ENCODE peak calls at places on chromosomes 12 and 14, in four cellular contexts. Z is NAMALWA; B is stimulated activated CD8-positive, alpha-beta memory T cell treated with anti-CD3 and anti-CD28 coated beads, Interleukin-4, amount 100 ng/mL, for 1 hour; O is midbrain. Q is an unnamed sample.
A peak's percentile ranks its signal among the peaks of the same experiment; 100 is the strongest.

GRCh38 chr12:32618115-32618514 is 61.0 kb upstream of the DNM1L start:
- DNase-seq in Z (no peak), B (no peak), O (no peak), Q (no peak)

GRCh38 chr14:101626331-101626730 is 65.0 kb downstream of the DIO3 start:
- DNase-seq in Z (no peak), B (no peak), O (no peak), Q (no peak)

GRCh38 chr12:46430340-46430948 is 57.9 kb upstream of the SLC38A2 start:
- DNase-seq in Z (peak; percentile 24), B (no peak), O (no peak), Q (peak; percentile 98)

GRCh38 chr12:103647267-103647666 is 60.2 kb downstream of the STAB2 start:
- DNase-seq in Z (no peak), B (no peak), O (no peak), Q (peak; percentile 3)

GRCh38 chr14:43306053-43306452 is 1201.0 kb downstream of the FSCB start:
- DNase-seq in Z (no peak), B (no peak), O (no peak), Q (no peak)

GRCh38 chr12:91100901-91101300 is 10.4 kb downstream of the LUM start:
- DNase-seq in Z (no peak), B (no peak), O (no peak), Q (peak; percentile 57)

GRCh38 chr12:16606201-16606849 is 363 bp upstream of the LMO3 start:
- DNase-seq in Z (no peak), B (no peak), O (peak; percentile 41), Q (no peak)

GRCh38 chr12:24574538-24574937 is 374.4 kb downstream of the BCAT1 start:
- DNase-seq in Z (no peak), B (no peak), O (no peak), Q (no peak)

GRCh38 chr12:114757926-114758325 is 74.0 kb upstream of the TBX3 start:
- DNase-seq in Z (no peak), B (no peak), O (no peak), Q (no peak)

GRCh38 chr12:103301642-103302620 is 193.8 kb downstream of the C12orf42 start:
- DNase-seq in Z (no peak), B (no peak), O (no peak), Q (no peak)

GRCh38 chr12:65778268-65779090 is 45.8 kb upstream of the HMGA2 start:
- DNase-seq in Z (no peak), B (no peak), O (no peak), Q (peak; percentile 52)

GRCh38 chr12:91852646-91853045 is 293.0 kb downstream of the BTG1 start:
- DNase-seq in Z (no peak), B (no peak), O (no peak), Q (no peak)

GRCh38 chr12:70853326-70853725 is 67.2 kb downstream of the PTPRR start:
- DNase-seq in Z (no peak), B (no peak), O (no peak), Q (no peak)

GRCh38 chr12:130102266-130102665 is 60.0 kb upstream of the FZD10 start:
- DNase-seq in Z (no peak), B (no peak), O (no peak), Q (no peak)

GRCh38 chr12:10354502-10354901 is 35.3 kb downstream of the KLRK1 start:
- DNase-seq in Z (no peak), B (no peak), O (no peak), Q (no peak)

GRCh38 chr14:77264466-77265186 is 6.4 kb downstream of the NGB start:
- DNase-seq in Z (no peak), B (no peak), O (no peak), Q (no peak)

GRCh38 chr12:1212529-1212928 is 221.5 kb downstream of the ERC1 start:
- DNase-seq in Z (no peak), B (no peak), O (no peak), Q (no peak)

GRCh38 chr12:107818984-107819383 is 44.5 kb downstream of the ASCL4 start:
- DNase-seq in Z (no peak), B (no peak), O (no peak), Q (no peak)

GRCh38 chr12:45182511-45182910 is 33.4 kb upstream of the ANO6 start:
- DNase-seq in Z (no peak), B (no peak), O (no peak), Q (no peak)

GRCh38 chr14:20429801-20430669 is 5.9 kb downstream of the KLHL33 start:
- DNase-seq in Z (no peak), B (no peak), O (peak; percentile 31), Q (no peak)

GRCh38 chr12:58419905-58420304 is 478.5 kb downstream of the ATP23 start:
- DNase-seq in Z (no peak), B (no peak), O (no peak), Q (no peak)

GRCh38 chr12:78403136-78403535 is 461.4 kb upstream of the SYT1 start:
- DNase-seq in Z (no peak), B (no peak), O (no peak), Q (no peak)

GRCh38 chr12:108701779-108702435 is 29.4 kb downstream of the CORO1C start:
- DNase-seq in Z (no peak), B (no peak), O (no peak), Q (no peak)

GRCh38 chr12:101942206-101942605 is 64.8 kb downstream of the DRAM1 start:
- DNase-seq in Z (no peak), B (no peak), O (no peak), Q (no peak)

GRCh38 chr12:84793558-84794367 is 118.8 kb downstream of the SLC6A15 start:
- DNase-seq in Z (no peak), B (no peak), O (no peak), Q (peak; percentile 40)

GRCh38 chr12:54217774-54218221 is 29.0 kb upstream of the SMUG1 start:
- DNase-seq in Z (peak; percentile 93), B (no peak), O (peak; percentile 80), Q (no peak)

GRCh38 chr14:100775831-100776591 is 49.3 kb downstream of the DLK1 start:
- DNase-seq in Z (no peak), B (no peak), O (no peak), Q (no peak)

GRCh38 chr14:91193069-91193468 is 51.4 kb downstream of the GPR68 start:
- DNase-seq in Z (no peak), B (no peak), O (no peak), Q (no peak)

GRCh38 chr12:62724947-62725447 is 210.0 kb downstream of the PPM1H start:
- DNase-seq in Z (no peak), B (no peak), O (no peak), Q (peak; percentile 78)

GRCh38 chr14:46490150-46490769 is 161.3 kb downstream of the RPL10L start:
- DNase-seq in Z (peak; percentile 41), B (no peak), O (no peak), Q (no peak)

Q was measured in PC-9.